ENCODE peak calls at places on chromosomes 6 and 20, in nine cellular contexts. V is activated CD4-positive, alpha-beta T cell treated with anti-CD3 and anti-CD28 coated beads for 48 hours; S is effector memory CD4-positive, alpha-beta T cell; X is pancreas; L is stimulated activated CD4-positive, alpha-beta T cell treated with anti-CD3 and anti-CD28 coated beads, Interleukin-12 subunit alpha, Interleukin-12 subunit beta, amount 100 ng/mL, for 4 hours; R is psoas muscle; P is NCI-H526; Q is activated T-helper 1 cell treated with anti-CD3 and anti-CD28 coated beads, Interleukin-12 subunit alpha, Interleukin-12 subunit beta, Interleukin-2, Interleukin-4 antibody, amounts not matched to agents 30 ng/mL and 10 ng/mL and 1 ng/mL, durations not matched to agents 14 hours and 24 hours and 36 hours; G is Calu3. K is an unnamed sample.

GRCh38 chr20:53736757-53737403 is 143.2 kb upstream of the ZNF217 start:
- DNase-seq in V (no peak), S (no peak), X (no peak), L (no peak), R (no peak), P (peak), Q (peak), G (peak), K (no peak)

GRCh38 chr6:38045701-38046305 is 226.3 kb downstream of the ZFAND3 start:
- DNase-seq in V (no peak), S (no peak), X (no peak), L (no peak), R (no peak), P (no peak), Q (no peak), G (no peak), K (no peak)

GRCh38 chr20:61274326-61274725 is 22.3 kb downstream of the CDH4 start:
- DNase-seq in V (no peak), S (no peak), X (no peak), L (no peak), R (no peak), P (no peak), Q (no peak), G (no peak), K (no peak)

GRCh38 chr20:10927011-10927583 is 253.3 kb upstream of the JAG1 start:
- DNase-seq in V (no peak), S (no peak), X (no peak), L (no peak), R (no peak), P (no peak), Q (no peak), G (no peak), K (no peak)

GRCh38 chr6:140544431-140544830 is 1170.0 kb upstream of the CITED2 start:
- DNase-seq in V (no peak), S (no peak), X (no peak), L (no peak), R (no peak), P (no peak), Q (no peak), G (no peak), K (no peak)

GRCh38 chr6:21586760-21587181 is 6.8 kb upstream of the SOX4 start:
- DNase-seq in V (no peak), S (no peak), X (peak), L (no peak), R (no peak), P (peak), Q (no peak), G (peak), K (no peak)

GRCh38 chr6:148358196-148358785 is 15.7 kb downstream of the SASH1 start:
- DNase-seq in V (no peak), S (no peak), X (peak), L (no peak), R (peak), P (no peak), Q (no peak), G (no peak), K (no peak)

GRCh38 chr20:6887966-6888365 is 120.5 kb downstream of the BMP2 start:
- DNase-seq in V (no peak), S (no peak), X (no peak), L (no peak), R (no peak), P (no peak), Q (no peak), G (no peak), K (no peak)

GRCh38 chr6:169620171-169621125 is 81.4 kb downstream of the WDR27 start:
- DNase-seq in V (no peak), S (no peak), X (no peak), L (no peak), R (no peak), P (no peak), Q (no peak), G (no peak), K (no peak)

GRCh38 chr20:2986466-2986865 is 57.0 kb upstream of the GNRH2 start:
- DNase-seq in V (peak), S (no peak), X (no peak), L (peak), R (peak), P (no peak), Q (peak), G (no peak), K (no peak)

GRCh38 chr6:124057448-124057847 is 253.8 kb downstream of the NKAIN2 start:
- DNase-seq in V (no peak), S (no peak), X (no peak), L (no peak), R (no peak), P (no peak), Q (no peak), G (no peak), K (no peak)

GRCh38 chr6:90859612-90860011 is 272.7 kb upstream of the MAP3K7 start:
- DNase-seq in V (no peak), S (no peak), X (no peak), L (no peak), R (no peak), P (peak), Q (no peak), G (no peak), K (peak)

GRCh38 chr6:14082771-14083170 is 34.8 kb upstream of the CD83 start:
- DNase-seq in V (no peak), S (no peak), X (no peak), L (no peak), R (no peak), P (no peak), Q (no peak), G (no peak), K (no peak)

GRCh38 chr6:27757307-27757706 is 154.9 kb downstream of the OR2B2 start:
- DNase-seq in V (peak), S (peak), X (no peak), L (peak), R (no peak), P (no peak), Q (peak), G (no peak), K (peak)